ENCODE peak calls at places on chromosome 18, in five cellular contexts. W is H54, L is prostate gland, V is breast epithelium, N is IMR-90. P is an unnamed sample.

GRCh38 chr18:49547701-49548100 is 14.2 kb upstream of the LIPG start:
- DNase-seq in V (no peak), N (no peak), W (no peak), L (no peak), P (no peak)

GRCh38 chr18:57195341-57195740 is 48.5 kb downstream of the BOD1L2 start:
- DNase-seq in L (no peak), W (no peak), V (no peak), N (no peak), P (no peak)

GRCh38 chr18:59385191-59385590 is 26.1 kb upstream of the LMAN1 start:
- DNase-seq in L (no peak), N (no peak), W (no peak), V (no peak), P (no peak)

GRCh38 chr18:63192171-63192884 is 127.2 kb downstream of the BCL2 start:
- DNase-seq in W (no peak), N (no peak), V (no peak), L (no peak), P (no peak)

GRCh38 chr18:31513189-31513907 is 15.4 kb downstream of the DSG2 start:
- DNase-seq in W (peak; percentile 22), N (peak; percentile 48), V (no peak), L (no peak), P (no peak)

GRCh38 chr18:58276640-58277456 is 232.8 kb downstream of the NEDD4L start:
- DNase-seq in V (no peak), W (no peak), N (no peak), L (peak; percentile 55), P (no peak)

GRCh38 chr18:63175264-63175663 is 144.3 kb downstream of the BCL2 start:
- DNase-seq in L (no peak), V (no peak), N (no peak), W (no peak), P (no peak)

GRCh38 chr18:45954070-45954712 is 12.9 kb downstream of the EPG5 start:
- DNase-seq in V (no peak), W (peak; percentile 31), L (no peak), N (peak; percentile 95), P (no peak)

GRCh38 chr18:58586269-58586668 is 42.6 kb downstream of the ALPK2 start:
- DNase-seq in N (no peak), W (no peak), L (no peak), V (no peak), P (no peak)

GRCh38 chr18:77055429-77056310 is 76.9 kb downstream of the MBP start:
- DNase-seq in N (peak; percentile 58), V (no peak), W (no peak), L (no peak), P (no peak)

GRCh38 chr18:58557013-58557435 is 71.9 kb downstream of the ALPK2 start:
- DNase-seq in L (no peak), N (no peak), W (no peak), V (no peak), P (no peak)

GRCh38 chr18:23690505-23691068 is 1.3 kb downstream of the LAMA3 start:
- DNase-seq in V (no peak), N (no peak), W (no peak), L (no peak), P (no peak)

GRCh38 chr18:61898576-61899205 is 5.9 kb upstream of the RNF152 start:
- DNase-seq in V (no peak), W (no peak), L (peak; percentile 11), N (no peak), P (peak; percentile 74)

GRCh38 chr18:26863122-26863879 is 2.2 kb downstream of the AQP4 start:
- DNase-seq in N (no peak), W (no peak), L (peak; percentile 81), V (peak; percentile 68), P (peak; percentile 74)

GRCh38 chr18:44500820-44501670 is 179.6 kb upstream of the SETBP1 start:
- DNase-seq in N (no peak), V (no peak), W (no peak), L (no peak), P (no peak)

GRCh38 chr18:59988098-59988706 is 88.4 kb downstream of the PMAIP1 start:
- DNase-seq in W (no peak), N (peak; percentile 74), L (peak; percentile 34), V (no peak), P (peak; percentile 46)

GRCh38 chr18:7417742-7418141 is 149.4 kb upstream of the PTPRM start:
- DNase-seq in L (no peak), V (no peak), W (peak; percentile 71), N (no peak), P (no peak)

GRCh38 chr18:14905350-14905749 is 157.4 kb downstream of the ANKRD30B start:
- DNase-seq in V (no peak), N (no peak), L (no peak), W (no peak), P (no peak)

GRCh38 chr18:76983184-76983583 is 149.4 kb downstream of the MBP start:
- DNase-seq in W (peak; percentile 44), V (peak; percentile 86), L (peak; percentile 83), N (peak; percentile 67), P (peak; percentile 94)

GRCh38 chr18:46591821-46592391 is 65.1 kb downstream of the LOXHD1 start:
- DNase-seq in W (no peak), L (no peak), N (no peak), V (no peak), P (no peak)

GRCh38 chr18:54957295-54957694 is 2.0 kb downstream of the CCDC68 start:
- DNase-seq in V (no peak), W (no peak), L (peak; percentile 62), N (no peak), P (no peak)

GRCh38 chr18:54957987-54958386 is 1.3 kb downstream of the CCDC68 start:
- DNase-seq in W (no peak), V (no peak), N (peak; percentile 27), L (peak; percentile 70), P (peak; percentile 27)

GRCh38 chr18:54960197-54960596 is 936 bp upstream of the CCDC68 start:
- DNase-seq in V (no peak), W (no peak), L (no peak), N (no peak), P (no peak)

GRCh38 chr18:54961016-54961423 is 1.8 kb upstream of the CCDC68 start:
- DNase-seq in V (no peak), L (no peak), N (peak; percentile 88), W (no peak), P (no peak)

DNA sequence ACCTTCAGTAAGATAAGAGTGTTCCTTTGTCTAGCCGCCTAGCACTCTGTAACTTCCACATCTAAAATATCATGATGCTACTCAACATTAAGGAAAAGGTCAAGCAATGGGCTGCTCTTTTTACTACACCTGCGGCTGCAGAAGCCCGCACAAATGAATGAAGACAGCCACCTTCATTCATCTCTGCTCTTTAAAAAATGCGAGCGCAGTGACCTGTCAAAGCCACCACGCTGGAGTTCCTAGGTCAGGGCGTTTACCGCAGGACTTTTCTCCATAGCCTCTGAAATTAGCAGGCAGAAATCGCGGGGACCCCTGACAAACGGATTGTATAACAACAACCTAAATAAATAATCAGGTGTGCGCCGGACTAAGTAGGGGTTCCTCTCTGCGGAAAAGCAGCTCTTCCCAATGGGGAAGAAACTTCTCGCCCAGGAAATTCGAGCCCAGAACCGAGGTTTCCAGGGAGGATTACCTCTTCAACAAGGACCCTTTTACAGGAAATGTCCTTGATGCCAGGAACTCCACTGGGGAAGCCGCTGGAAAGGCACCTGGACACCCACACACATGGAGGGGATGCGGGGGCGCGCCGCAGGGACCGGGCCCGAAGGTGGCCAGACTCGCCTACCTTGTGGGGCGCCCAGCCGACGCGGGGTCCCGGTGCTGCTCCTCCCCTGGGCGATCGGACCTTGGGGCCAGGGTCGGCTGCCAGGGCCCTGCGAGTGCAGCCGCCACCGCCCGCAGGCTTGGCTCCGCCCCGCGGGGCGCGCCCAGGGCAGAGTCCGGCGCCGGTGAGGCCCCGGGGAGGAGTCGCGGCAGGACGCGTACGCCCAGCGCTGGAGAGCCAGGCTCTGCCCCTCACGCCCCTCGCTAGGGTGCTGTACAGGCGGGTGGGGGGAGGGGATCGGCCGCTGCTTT is at the start of gene CCDC68:
- DNase-seq in V (no peak), L (peak; percentile 30), W (no peak), N (no peak), P (peak; percentile 88)
- TF ChIP-seq POLR2A in V (no peak), L (peak; percentile 26), W (no peak), N (no peak), P (peak; percentile 83)

DNA sequence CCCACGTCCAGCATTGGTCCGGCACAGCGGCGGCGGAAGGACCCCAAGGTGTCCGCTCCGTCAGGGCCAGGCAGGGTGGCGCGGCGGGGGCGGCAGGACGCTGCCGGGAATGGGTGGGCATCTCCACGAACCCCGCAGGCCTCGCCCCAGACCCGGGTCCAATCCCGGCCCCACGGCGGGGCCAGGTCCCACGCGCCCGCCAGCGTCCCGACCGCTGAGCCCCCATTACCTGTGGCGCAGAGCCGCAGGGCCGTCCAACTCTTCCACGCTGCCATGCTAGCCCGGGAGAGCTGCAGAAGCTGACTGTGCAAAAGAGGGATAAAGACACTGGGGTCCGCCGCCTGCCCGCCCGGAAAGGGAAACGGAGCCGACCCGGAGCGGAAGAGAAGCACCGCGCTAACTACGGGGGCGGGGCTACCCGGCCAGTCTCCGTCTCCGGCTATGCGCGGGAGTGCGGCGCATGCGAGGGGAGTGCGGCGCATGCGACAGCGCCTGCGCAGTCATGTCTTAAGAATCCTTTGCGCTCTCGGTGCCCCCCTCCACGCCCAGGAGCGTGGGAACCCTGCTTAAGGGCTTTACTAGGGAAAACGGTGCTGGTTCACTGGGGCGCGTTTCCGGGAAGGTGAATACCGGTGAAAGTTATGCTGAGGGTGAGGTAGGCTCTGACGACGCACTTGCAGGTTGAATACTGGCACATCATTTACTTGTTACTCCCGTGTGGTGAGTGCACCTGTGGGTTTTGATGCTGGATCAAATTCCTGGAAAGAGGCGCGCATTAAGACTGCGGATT is at the start of gene TMX3:
- DNase-seq in V (peak; percentile 76), N (peak; percentile 92), L (peak; percentile 83), W (peak; percentile 68), P (peak; percentile 93)
- TF ChIP-seq POLR2A in V (no peak), N (no peak), L (no peak), W (peak; percentile 48), P (peak; percentile 26)

GRCh38 chr18:80070825-80071224 is 36.6 kb downstream of the RBFA start:
- DNase-seq in L (no peak), W (no peak), V (no peak), N (no peak), P (no peak)

GRCh38 chr18:80067321-80067720 is 33.1 kb downstream of the RBFA start:
- DNase-seq in N (no peak), V (no peak), W (no peak), L (no peak), P (no peak)

GRCh38 chr18:80065705-80066104 is 31.5 kb downstream of the RBFA start:
- DNase-seq in L (no peak), N (no peak), V (no peak), W (no peak), P (no peak)

GRCh38 chr18:80067897-80068296 is 33.7 kb downstream of the RBFA start:
- DNase-seq in V (no peak), N (no peak), W (no peak), L (no peak), P (no peak)

GRCh38 chr18:80068571-80069272 is 34.5 kb downstream of the RBFA start:
- DNase-seq in L (no peak), V (no peak), W (no peak), N (no peak), P (no peak)
- TF ChIP-seq POLR2A in L (no peak), V (no peak), W (no peak), N (no peak), P (no peak)

GRCh38 chr18:79397288-79397829 is 1.6 kb downstream of the NFATC1 start:
- DNase-seq in V (no peak), L (no peak), N (no peak), W (no peak), P (no peak)
- TF ChIP-seq POLR2A in V (no peak), L (no peak), N (no peak), W (no peak), P (no peak)

GRCh38 chr18:36176739-36177138 is 10.6 kb upstream of the MOCOS start:
- DNase-seq in N (peak; percentile 56), L (no peak), W (no peak), V (no peak), P (no peak)
- TF ChIP-seq POLR2A in N (no peak), L (no peak), W (no peak), V (no peak), P (no peak)

P was measured in transverse colon.